ENCODE peak calls at places on chromosomes 16 and 17, in four cellular contexts. X, O, G and I are unnamed samples.

GRCh38 chr17:862584-862983 is 80.4 kb downstream of the MRM3 start:
- DNase-seq in X (no peak), O (no peak), G (no peak), I (no peak)

GRCh38 chr16:28837672-28838557 is 8.2 kb downstream of the TUFM start:
- DNase-seq in X (no peak), O (no peak), G (no peak), I (no peak)

GRCh38 chr17:50397919-50398285 is 579 bp upstream of the LRRC59 start:
- DNase-seq in X (no peak), O (no peak), G (peak; percentile 11), I (no peak)

GRCh38 chr16:23071202-23072083 is 77.8 kb downstream of the USP31 start:
- DNase-seq in X (peak; percentile 50), O (no peak), G (no peak), I (no peak)

GRCh38 chr16:2663553-2664521 is 18.5 kb upstream of the KCTD5 start:
- DNase-seq in X (no peak), O (no peak), G (no peak), I (no peak)

GRCh38 chr17:14942511-14943185 is 322.5 kb downstream of the PMP22 start:
- DNase-seq in X (no peak), O (no peak), G (no peak), I (no peak)

GRCh38 chr16:11681526-11681925 is 13.3 kb downstream of the SNN start:
- DNase-seq in X (no peak), O (no peak), G (no peak), I (no peak)

GRCh38 chr16:1439058-1439698 is 5.2 kb downstream of the CCDC154 start:
- DNase-seq in X (no peak), O (no peak), G (no peak), I (no peak)

GRCh38 chr16:69393898-69394849 is 8.4 kb upstream of the TERF2 start:
- DNase-seq in X (no peak), O (no peak), G (no peak), I (no peak)

GRCh38 chr16:52002021-52002420 is 544.9 kb downstream of the TOX3 start:
- DNase-seq in X (no peak), O (no peak), G (no peak), I (no peak)

GRCh38 chr17:42677921-42678781 is 1.4 kb upstream of the PLEKHH3 start:
- DNase-seq in X (peak; percentile 90), O (peak; percentile 91), G (peak; percentile 89), I (peak; percentile 94)

GRCh38 chr17:46771601-46772012 is 46.9 kb downstream of the WNT3 start:
- DNase-seq in X (no peak), O (peak; percentile 59), G (peak; percentile 46), I (peak; percentile 80)

GRCh38 chr17:1111599-1112443 is 68.0 kb downstream of the ABR start:
- DNase-seq in X (peak; percentile 56), O (peak; percentile 74), G (no peak), I (no peak)

GRCh38 chr17:44758414-44759095 is at the start of gene ADAM11:
- DNase-seq in X (no peak), O (no peak), G (peak; percentile 54), I (no peak)

GRCh38 chr17:75487351-75488070 is 27.8 kb downstream of the CASKIN2 start:
- DNase-seq in X (no peak), O (peak; percentile 68), G (peak; percentile 73), I (peak; percentile 79)

GRCh38 chr17:46191332-46192210 is 1.7 kb downstream of the KANSL1 start:
- DNase-seq in X (no peak), O (no peak), G (peak; percentile 34), I (peak; percentile 41)

GRCh38 chr17:40335620-40336019 is 26.6 kb downstream of the RARA start:
- DNase-seq in X (no peak), O (no peak), G (no peak), I (no peak)

DNA sequence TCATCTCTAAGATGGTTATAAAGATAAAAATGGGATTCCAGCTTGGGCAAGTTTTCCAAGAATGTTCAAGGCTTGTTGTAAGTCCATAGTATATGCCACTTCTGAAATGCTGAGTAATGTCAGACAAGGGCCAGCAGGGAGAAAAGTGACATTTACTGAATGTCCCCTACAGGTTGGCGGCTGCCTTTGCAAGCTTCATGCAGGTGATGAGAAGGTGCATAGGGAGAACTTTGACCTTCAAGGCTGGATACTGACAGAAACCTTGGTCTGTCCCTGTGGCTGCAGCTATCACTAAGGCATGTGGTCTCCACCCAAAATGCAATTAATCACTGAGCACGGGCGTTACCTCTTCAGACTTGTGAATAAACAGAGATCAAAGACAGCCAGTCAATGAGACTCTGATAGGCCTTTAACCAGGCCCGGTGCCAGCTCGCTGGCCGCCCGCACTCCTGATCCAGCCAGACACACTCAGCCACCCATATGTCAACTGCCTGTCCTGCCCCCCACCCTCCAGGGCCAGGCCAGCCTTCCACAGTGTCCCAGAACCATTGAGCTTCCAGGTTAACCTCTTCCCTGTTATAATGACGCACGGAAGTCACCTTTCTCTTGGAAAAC is 26.9 kb upstream of the AXIN2 start:
- DNase-seq in X (no peak), O (peak; percentile 72), G (no peak), I (no peak)
- TF ChIP-seq CTCF in X (no peak), O (no peak), G (no peak), I (no peak)

DNA sequence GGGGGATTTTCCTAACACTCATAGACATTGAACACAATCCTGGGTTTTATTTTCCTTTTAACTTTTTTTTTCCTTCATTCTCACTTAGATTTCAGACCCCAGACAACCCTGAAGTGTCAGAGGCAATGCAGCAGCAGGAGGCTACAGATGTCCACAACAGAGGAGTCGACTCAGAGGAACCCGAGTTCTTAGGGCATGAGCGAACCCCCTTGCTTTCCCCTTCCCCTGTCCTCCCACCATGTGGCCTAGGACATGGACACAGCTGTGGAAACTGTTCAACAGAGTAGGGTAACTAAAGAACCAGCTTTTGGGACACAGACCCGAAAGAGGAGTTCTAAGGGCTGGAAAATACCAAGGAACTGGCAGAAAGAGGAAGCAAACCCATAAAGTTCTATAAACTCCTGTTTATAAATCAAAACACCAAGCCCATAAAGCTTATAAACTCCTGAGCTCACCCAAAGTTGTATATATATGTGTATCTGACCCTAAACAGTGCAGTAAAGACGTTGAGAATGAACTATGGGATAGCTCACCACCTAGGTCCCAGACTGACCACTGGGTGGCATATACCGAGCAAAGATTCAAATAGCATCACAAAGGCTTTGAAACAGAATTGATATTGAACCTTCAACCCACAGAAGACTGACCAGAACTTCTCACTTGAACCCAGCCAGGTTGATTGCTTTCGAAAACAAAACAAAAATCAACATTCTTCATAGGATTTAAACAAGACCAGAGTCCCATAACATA is 33.9 kb downstream of the CMTM4 start:
- DNase-seq in X (no peak), O (no peak), G (no peak), I (peak; percentile 22)
- TF ChIP-seq CTCF in X (peak; percentile 42), O (peak; percentile 42), G (peak; percentile 30), I (peak; percentile 21)

DNA sequence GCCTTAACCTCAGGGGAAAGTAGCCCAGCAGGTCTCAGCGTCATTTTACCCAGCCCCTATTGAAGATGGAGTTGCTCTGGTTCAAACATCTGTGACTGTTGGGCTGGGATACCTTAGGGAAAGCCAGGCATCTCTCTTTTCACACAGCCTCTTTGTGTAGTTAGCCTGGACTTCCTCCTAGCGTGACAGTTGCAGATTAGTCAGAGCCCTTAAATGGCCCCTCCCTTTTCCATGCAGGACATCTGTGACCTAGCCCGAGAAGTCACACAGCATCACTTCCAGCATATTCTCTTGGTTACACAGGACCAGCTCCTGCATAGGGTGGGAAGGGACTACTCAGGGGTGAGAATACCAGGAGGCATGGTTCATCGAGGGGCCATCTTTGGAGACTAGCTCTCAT is 375.0 kb upstream of the RBFOX1 start:
- DNase-seq in X (no peak), O (no peak), G (no peak), I (no peak)
- TF ChIP-seq CTCF in X (no peak), O (no peak), G (no peak), I (no peak)

DNA sequence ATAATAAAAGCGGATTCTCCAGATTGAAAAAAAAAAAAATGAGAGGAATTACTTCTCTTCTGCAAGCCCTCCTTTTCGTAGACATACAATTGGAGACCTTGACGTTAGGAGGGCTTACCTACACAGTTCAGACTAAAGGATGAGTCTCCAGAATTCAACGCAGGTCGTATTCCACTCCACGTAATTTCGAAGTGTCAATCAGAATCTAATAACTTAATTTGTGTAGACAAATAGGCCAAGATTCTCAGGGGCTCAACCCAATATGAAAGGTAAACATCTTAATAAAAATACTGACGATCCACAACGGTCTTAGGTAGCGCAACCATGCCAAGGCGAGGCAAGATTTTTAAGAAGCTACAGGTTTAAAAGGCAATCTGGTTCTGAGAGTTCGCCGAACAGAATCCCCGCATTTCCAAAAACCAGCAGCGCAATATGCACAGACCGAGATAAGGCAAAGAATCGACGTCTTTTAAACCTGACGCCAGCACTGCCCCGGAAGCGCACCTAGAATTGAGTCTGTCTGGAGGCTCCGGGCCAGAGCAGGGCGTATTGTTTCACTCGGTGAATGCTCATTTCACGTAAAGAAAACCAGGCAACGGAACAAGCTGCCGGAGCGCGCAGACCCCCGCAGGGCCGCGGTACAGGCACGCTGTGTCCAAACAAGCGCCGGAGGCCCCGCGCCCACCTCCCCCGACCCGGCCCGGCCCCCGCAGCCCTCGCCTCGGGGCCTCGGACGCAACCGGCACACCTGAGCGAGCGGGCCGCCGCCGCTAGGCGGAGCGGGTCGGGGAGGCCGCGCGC is 623 bp downstream of the MBTPS1 start:
- DNase-seq in X (peak; percentile 43), O (no peak), G (no peak), I (no peak)
- TF ChIP-seq CTCF in X (peak; percentile 45), O (peak; percentile 36), G (peak; percentile 22), I (peak; percentile 25)

GRCh38 chr17:37410357-37410756 is 3.7 kb downstream of the TADA2A start:
- DNase-seq in X (no peak), O (no peak), G (no peak), I (no peak)

GRCh38 chr17:37417852-37418251 is 11.2 kb downstream of the TADA2A start:
- DNase-seq in X (no peak), O (no peak), G (no peak), I (no peak)

GRCh38 chr17:37413875-37414519 is 7.3 kb downstream of the TADA2A start:
- DNase-seq in X (no peak), O (no peak), G (no peak), I (no peak)
- TF ChIP-seq CTCF in X (no peak), O (peak; percentile 11), G (no peak), I (no peak)